ENCODE peak calls at places on chromosomes 1 and 21, in four cellular contexts. O is K562, E is GM12878, Q is HL-60. J is an unnamed sample.

GRCh38 chr1:25550155-25550506 is 6.7 kb downstream of the LDLRAP1 start:
- DNase-seq in Q (no peak), O (no peak), E (no peak), J (no peak)

GRCh38 chr1:234707641-234708040 is 97.7 kb upstream of the IRF2BP2 start:
- DNase-seq in Q (peak), O (no peak), E (no peak), J (no peak)

GRCh38 chr21:30714436-30714835 is 4.1 kb downstream of the KRTAP21-3 start:
- DNase-seq in E (no peak), O (no peak), Q (no peak), J (no peak)

GRCh38 chr21:42753804-42754203 is 100.4 kb downstream of the PDE9A start:
- DNase-seq in Q (no peak), E (no peak), O (no peak), J (no peak)

GRCh38 chr21:42830456-42831455 is 48.6 kb downstream of the WDR4 start:
- DNase-seq in O (peak), E (no peak), Q (no peak), J (no peak)

GRCh38 chr1:3515774-3516480 is 61.5 kb downstream of the ARHGEF16 start:
- DNase-seq in E (no peak), Q (peak), O (no peak), J (no peak)

GRCh38 chr1:113835686-113836290 is 23.5 kb upstream of the RSBN1 start:
- DNase-seq in E (no peak), Q (peak), O (peak), J (no peak)

GRCh38 chr1:154970631-154971340 is at the start of gene SHC1:
- DNase-seq in O (peak), Q (no peak), E (no peak), J (peak)

GRCh38 chr21:42172596-42173483 is 46.1 kb upstream of the ABCG1 start:
- DNase-seq in Q (no peak), O (no peak), E (no peak), J (no peak)

GRCh38 chr1:64896546-64896945 is 69.8 kb downstream of the JAK1 start:
- DNase-seq in O (no peak), Q (no peak), E (no peak), J (no peak)

GRCh38 chr1:236172041-236172579 is 29.8 kb downstream of the GPR137B start:
- DNase-seq in E (no peak), O (no peak), Q (no peak), J (no peak)

GRCh38 chr1:160416369-160416768 is 16.0 kb downstream of the VANGL2 start:
- DNase-seq in O (no peak), E (no peak), Q (peak), J (no peak)

GRCh38 chr1:111864862-111865261 is 109.2 kb downstream of the DDX20 start:
- DNase-seq in E (no peak), Q (no peak), O (no peak), J (no peak)

GRCh38 chr1:78687914-78688313 is 38.3 kb downstream of the IFI44 start:
- DNase-seq in E (no peak), O (no peak), Q (no peak), J (no peak)

GRCh38 chr1:78690516-78690915 is 40.9 kb downstream of the IFI44 start:
- DNase-seq in E (no peak), Q (no peak), O (no peak), J (no peak)

GRCh38 chr1:78687315-78687714 is 37.7 kb downstream of the IFI44 start:
- DNase-seq in O (no peak), E (no peak), Q (no peak), J (no peak)

GRCh38 chr1:78688701-78689100 is 39.1 kb downstream of the IFI44 start:
- DNase-seq in O (no peak), Q (no peak), E (no peak), J (no peak)

GRCh38 chr1:78691995-78692747 is 42.5 kb downstream of the IFI44 start:
- DNase-seq in Q (no peak), O (no peak), E (no peak), J (no peak)
- TF ChIP-seq SPI1 in Q (no peak), O (no peak), E (no peak), J (no peak)

GRCh38 chr1:31576201-31576669 is at the start of gene TINAGL1:
- DNase-seq in Q (no peak), E (no peak), O (peak), J (no peak)

GRCh38 chr1:31575373-31576140 is 758 bp upstream of the TINAGL1 start:
- DNase-seq in O (peak), E (no peak), Q (no peak), J (no peak)

GRCh38 chr1:31577515-31578191 is 1.3 kb downstream of the TINAGL1 start:
- DNase-seq in O (no peak), E (no peak), Q (no peak), J (no peak)

GRCh38 chr1:31574749-31575372 is 1.5 kb upstream of the TINAGL1 start:
- DNase-seq in Q (no peak), E (no peak), O (peak), J (no peak)

GRCh38 chr1:31576743-31577455 is 584 bp downstream of the TINAGL1 start:
- DNase-seq in E (no peak), O (no peak), Q (no peak), J (no peak)
- TF ChIP-seq POLR2AphosphoS5 in E (no peak), O (no peak), Q (no peak), J (no peak)

DNA sequence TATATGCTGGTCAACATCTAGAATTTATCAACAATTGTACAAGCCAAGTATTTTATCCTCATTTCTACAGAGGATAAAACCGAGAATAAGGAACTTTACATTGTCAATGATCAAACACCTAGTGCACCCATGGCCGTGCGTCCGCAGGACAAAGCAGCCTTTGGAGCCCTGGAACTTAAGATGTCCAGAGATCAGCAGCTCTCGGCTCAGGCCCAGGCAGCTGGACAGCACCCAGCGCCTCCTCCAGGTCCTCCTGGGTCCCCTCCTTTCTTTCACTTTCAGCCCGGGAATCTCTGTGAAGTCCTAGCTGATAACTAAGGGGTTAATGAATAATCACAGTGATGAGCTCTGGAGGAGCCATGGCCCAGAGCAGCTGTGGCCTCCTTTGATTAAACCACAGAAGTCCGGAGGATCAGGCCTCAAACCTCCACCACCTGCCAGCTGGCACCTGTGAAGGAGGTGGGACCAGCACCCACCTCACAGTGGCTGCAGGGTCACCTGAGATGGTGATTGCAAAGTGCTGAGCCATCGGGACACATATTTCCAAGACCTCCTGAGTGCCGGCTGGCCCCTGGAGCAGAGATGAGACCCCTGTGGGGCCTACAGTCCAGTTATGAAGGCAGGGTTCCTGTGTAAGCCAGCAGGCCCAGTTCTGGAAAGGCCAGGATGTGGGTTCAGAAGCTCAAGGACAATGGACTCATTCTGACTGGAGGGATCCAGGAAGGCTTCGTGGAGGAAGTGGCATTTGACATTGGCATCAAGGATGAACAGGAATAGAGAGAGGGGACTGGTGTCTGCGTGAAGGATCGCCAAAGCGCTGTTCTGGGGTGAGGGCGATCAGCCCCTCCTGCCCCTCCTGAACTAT is 11.6 kb upstream of the SAMD11 start:
- DNase-seq in O (no peak), E (no peak), Q (no peak), J (no peak)
- TF ChIP-seq SPI1 in O (no peak), E (no peak), Q (peak), J (no peak)

DNA sequence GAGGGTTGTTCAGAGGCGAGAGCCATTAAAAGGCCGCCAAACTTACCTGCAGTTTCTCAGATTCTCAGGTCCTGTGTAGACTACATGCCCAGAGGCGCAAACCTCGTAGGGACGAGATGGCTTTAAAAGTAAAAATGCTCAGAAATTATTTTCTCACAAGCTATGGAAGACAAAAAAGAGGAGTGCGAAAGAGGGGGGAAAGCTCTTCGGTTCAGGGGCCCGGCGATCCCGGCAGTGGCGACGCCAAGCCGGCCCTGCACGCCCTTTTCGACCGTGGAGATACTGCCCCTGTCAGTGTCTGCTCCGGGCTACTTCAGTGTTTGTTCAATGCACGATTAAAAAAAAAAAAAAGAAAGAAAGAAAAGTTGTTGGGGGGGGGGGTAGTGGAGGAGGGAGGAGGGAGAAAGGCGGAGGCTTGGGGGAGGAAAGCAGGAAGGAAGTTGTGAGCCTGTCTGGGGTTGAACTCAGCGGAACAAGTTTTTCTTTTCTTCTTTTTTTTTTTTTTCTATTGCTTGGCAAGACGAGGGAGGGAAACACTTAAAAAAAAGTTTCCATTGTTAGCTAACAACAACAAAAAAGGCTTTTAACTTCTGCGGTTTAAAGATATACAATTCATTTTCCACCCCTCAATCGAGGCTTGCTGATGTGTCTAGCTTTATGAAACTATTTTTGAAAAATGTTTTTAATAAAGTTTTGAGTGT is at the start of gene ITPKB:
- DNase-seq in E (no peak), O (peak), Q (peak), J (no peak)
- TF ChIP-seq POLR2AphosphoS5 in E (no peak), O (no peak), Q (peak), J (no peak)

DNA sequence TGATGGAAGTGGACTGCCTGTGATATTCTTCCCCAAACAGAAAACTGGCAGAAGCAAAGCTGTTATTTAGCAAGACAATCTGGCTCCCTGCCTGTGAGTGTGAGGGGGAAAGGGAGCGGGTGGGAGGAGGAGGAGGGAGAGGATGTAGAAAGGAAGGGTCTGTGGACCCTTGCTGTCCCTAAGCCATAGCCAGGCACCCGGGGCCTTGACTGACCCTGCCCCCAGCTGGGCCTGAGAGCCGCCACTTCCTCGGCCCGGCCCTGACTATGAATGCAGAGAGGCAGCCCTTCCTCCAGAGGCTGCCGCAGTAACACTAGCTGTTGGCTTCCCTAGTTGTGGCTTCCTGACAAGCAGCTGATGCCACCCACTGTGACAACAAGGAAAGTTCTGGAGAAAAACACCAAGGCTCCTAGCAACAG is 13.9 kb downstream of the PLA2G2F start:
- DNase-seq in Q (peak), E (no peak), O (no peak), J (no peak)
- TF ChIP-seq SPI1 in Q (no peak), E (no peak), O (no peak), J (no peak)

GRCh38 chr1:1169429-1170214 is 4.1 kb upstream of the TTLL10 start:
- DNase-seq in Q (no peak), O (peak), E (no peak), J (no peak)

GRCh38 chr1:1168451-1169411 is 4.9 kb upstream of the TTLL10 start:
- DNase-seq in O (no peak), Q (no peak), E (no peak), J (no peak)

GRCh38 chr1:1171551-1172340 is 1.9 kb upstream of the TTLL10 start:
- DNase-seq in E (no peak), O (no peak), Q (peak), J (no peak)

GRCh38 chr1:1170891-1171550 is 2.7 kb upstream of the TTLL10 start:
- DNase-seq in O (no peak), Q (no peak), E (no peak), J (no peak)

DNA sequence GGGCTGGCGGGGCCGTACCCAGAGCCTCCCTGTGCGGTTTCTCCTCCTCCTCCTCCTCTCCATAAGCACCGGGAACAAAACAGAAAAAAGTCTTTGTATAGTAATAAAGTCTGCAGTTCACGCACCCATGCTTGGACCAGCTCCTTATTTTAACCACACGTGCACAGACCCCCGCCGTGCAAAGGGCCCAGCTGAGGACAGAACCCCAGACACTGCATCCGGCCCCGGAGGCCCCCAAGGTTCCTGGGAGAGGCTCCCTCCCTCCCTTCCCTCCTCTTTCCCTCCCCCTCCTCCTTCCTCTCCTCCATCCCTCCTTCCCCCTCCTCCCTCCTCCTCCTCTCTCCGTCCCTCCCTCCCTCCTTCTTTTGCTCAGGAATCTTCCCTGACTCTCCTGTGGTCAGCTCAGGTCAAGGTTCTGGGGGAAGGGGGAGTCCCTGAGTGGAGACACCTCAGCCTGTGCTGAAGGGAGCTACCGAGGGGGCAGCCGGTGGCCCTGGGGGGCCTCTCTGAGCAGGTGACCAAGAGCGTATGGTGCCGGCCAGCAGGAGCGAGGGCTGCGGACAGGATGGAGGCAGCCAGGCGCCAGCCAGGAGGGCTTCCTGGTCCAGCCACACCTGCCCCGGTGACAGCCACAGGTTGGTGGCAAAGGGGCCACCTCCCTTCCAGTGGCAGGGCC is 3.3 kb upstream of the TTLL10 start:
- DNase-seq in E (no peak), O (no peak), Q (no peak), J (no peak)
- TF ChIP-seq POLR2AphosphoS5 in E (no peak), O (no peak), Q (no peak), J (no peak)

GRCh38 chr1:40153073-40153770 is 8.0 kb upstream of the RLF start:
- DNase-seq in E (peak), O (peak), Q (peak), J (no peak)
- TF ChIP-seq SPI1 in E (no peak), O (no peak), Q (no peak), J (no peak)

GRCh38 chr1:58000821-58001220 is 545.7 kb downstream of the OMA1 start:
- DNase-seq in E (no peak), O (no peak), Q (no peak), J (no peak)

GRCh38 chr1:57991289-57991688 is 555.2 kb downstream of the OMA1 start:
- DNase-seq in O (no peak), Q (no peak), E (no peak), J (no peak)

DNA sequence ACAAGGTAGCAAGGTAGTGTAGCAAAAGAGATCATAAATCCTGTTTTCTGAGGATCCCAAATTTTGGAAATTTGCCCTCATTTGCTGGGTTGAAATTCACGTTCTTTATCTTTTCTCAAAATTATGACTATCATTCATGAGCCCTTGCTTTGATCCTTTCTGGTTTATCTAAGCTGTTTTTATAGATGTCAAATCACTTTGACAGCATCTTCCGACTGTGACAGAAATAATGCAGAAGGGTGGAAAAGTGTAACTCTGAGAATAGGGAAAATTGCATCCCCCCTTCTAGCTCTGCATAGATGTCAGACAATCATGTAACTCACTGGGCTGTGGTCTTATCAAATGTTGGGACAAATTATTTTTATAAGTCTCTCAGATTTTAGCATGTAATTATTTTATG is 550.1 kb downstream of the OMA1 start:
- DNase-seq in Q (no peak), O (no peak), E (no peak), J (no peak)
- TF ChIP-seq POLR2AphosphoS5 in Q (no peak), O (no peak), E (no peak), J (no peak)

DNA sequence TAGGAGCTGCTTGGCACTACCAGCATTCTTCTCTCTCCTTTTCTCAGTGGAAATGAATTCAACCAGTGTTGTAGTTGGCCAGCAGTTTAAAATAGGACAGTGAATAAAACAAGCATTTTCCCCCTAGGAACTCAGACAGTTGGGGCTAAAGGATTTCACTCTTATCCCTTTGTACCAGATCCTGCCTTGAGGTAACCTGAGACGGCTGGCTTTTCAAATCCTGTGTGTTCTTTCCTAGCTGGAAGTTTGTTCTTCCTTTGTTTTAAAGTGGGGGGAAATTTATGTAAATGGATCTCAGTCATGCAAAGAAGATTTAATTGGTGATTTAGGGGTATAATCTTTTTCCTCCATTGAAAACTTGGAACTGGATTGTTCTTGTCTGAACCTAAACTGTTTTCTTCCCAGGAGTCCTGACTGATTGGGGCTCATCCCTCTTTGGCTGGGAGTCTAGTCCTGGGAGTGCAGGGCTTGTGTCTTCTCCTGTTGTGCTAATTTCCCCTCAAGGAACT is 23.3 kb downstream of the ZP4 start:
- DNase-seq in Q (no peak), E (no peak), O (no peak), J (no peak)
- TF ChIP-seq SPI1 in Q (no peak), E (no peak), O (no peak), J (no peak)

GRCh38 chr1:21277178-21277577 is 13.1 kb downstream of the ECE1 start:
- DNase-seq in E (no peak), O (no peak), Q (no peak), J (no peak)

GRCh38 chr1:21278208-21278861 is 11.9 kb downstream of the ECE1 start:
- DNase-seq in O (no peak), Q (no peak), E (no peak), J (no peak)

GRCh38 chr1:21278898-21279819 is 11.1 kb downstream of the ECE1 start:
- DNase-seq in Q (no peak), O (no peak), E (no peak), J (no peak)

GRCh38 chr1:21280482-21280881 is 9.8 kb downstream of the ECE1 start:
- DNase-seq in E (no peak), Q (no peak), O (no peak), J (no peak)

GRCh38 chr1:21280011-21280471 is 10.2 kb downstream of the ECE1 start:
- DNase-seq in Q (no peak), O (no peak), E (no peak), J (no peak)
- TF ChIP-seq POLR2AphosphoS5 in Q (no peak), O (no peak), E (no peak), J (no peak)

J was measured in GM12891.